ENCODE peak calls at places on chromosomes 11 and 22, in seven cellular contexts. One of them, this sample, is unnamed.

GRCh38 chr11:111935331-111936044 is 1.7 kb upstream of the DIXDC1 start:
- DNase-seq in activated CD4-positive, alpha-beta T cell treated with anti-CD3 and anti-CD28 coated beads for 24 hours: no peak
- DNase-seq in hepatic stellate cell: no peak
- DNase-seq in HS-5: no peak
- DNase-seq in bronchial epithelial cell: no peak
- DNase-seq in foreskin melanocyte: no peak
- DNase-seq in activated T-helper 2 cell treated with anti-CD3 and anti-CD28 coated beads, Interferon-gamma antibody, Interleukin-2, Interleukin-4, amounts not matched to agents 10 μg/mL and 5 μg/mL and 100 μg/mL, durations not matched to agents 14 hours and 24 hours and 36 hours: no peak
- DNase-seq in this sample: no peak

GRCh38 chr11:38498721-38499120 is 1900.7 kb upstream of the RAG2 start:
- DNase-seq in activated CD4-positive, alpha-beta T cell treated with anti-CD3 and anti-CD28 coated beads for 24 hours: no peak
- DNase-seq in foreskin melanocyte: no peak
- DNase-seq in hepatic stellate cell: no peak
- DNase-seq in bronchial epithelial cell: peak
- DNase-seq in activated T-helper 2 cell treated with anti-CD3 and anti-CD28 coated beads, Interferon-gamma antibody, Interleukin-2, Interleukin-4, amounts not matched to agents 10 μg/mL and 5 μg/mL and 100 μg/mL, durations not matched to agents 14 hours and 24 hours and 36 hours: no peak
- DNase-seq in HS-5: no peak
- DNase-seq in this sample: no peak

GRCh38 chr11:1918436-1919315 is 827 bp upstream of the TNNT3 start:
- DNase-seq in hepatic stellate cell: no peak
- DNase-seq in activated CD4-positive, alpha-beta T cell treated with anti-CD3 and anti-CD28 coated beads for 24 hours: no peak
- DNase-seq in HS-5: no peak
- DNase-seq in activated T-helper 2 cell treated with anti-CD3 and anti-CD28 coated beads, Interferon-gamma antibody, Interleukin-2, Interleukin-4, amounts not matched to agents 10 μg/mL and 5 μg/mL and 100 μg/mL, durations not matched to agents 14 hours and 24 hours and 36 hours: no peak
- DNase-seq in bronchial epithelial cell: no peak
- DNase-seq in foreskin melanocyte: no peak
- DNase-seq in this sample: no peak

GRCh38 chr22:19527861-19528417 is 3.7 kb upstream of the CLDN5 start:
- DNase-seq in activated CD4-positive, alpha-beta T cell treated with anti-CD3 and anti-CD28 coated beads for 24 hours: no peak
- DNase-seq in hepatic stellate cell: no peak
- DNase-seq in activated T-helper 2 cell treated with anti-CD3 and anti-CD28 coated beads, Interferon-gamma antibody, Interleukin-2, Interleukin-4, amounts not matched to agents 10 μg/mL and 5 μg/mL and 100 μg/mL, durations not matched to agents 14 hours and 24 hours and 36 hours: no peak
- DNase-seq in foreskin melanocyte: no peak
- DNase-seq in bronchial epithelial cell: peak
- DNase-seq in HS-5: no peak
- DNase-seq in this sample: no peak

GRCh38 chr22:46462726-46463371 is 74.6 kb downstream of the CELSR1 start:
- DNase-seq in hepatic stellate cell: no peak
- DNase-seq in HS-5: peak
- DNase-seq in foreskin melanocyte: no peak
- DNase-seq in bronchial epithelial cell: peak
- DNase-seq in activated T-helper 2 cell treated with anti-CD3 and anti-CD28 coated beads, Interferon-gamma antibody, Interleukin-2, Interleukin-4, amounts not matched to agents 10 μg/mL and 5 μg/mL and 100 μg/mL, durations not matched to agents 14 hours and 24 hours and 36 hours: no peak
- DNase-seq in activated CD4-positive, alpha-beta T cell treated with anti-CD3 and anti-CD28 coated beads for 24 hours: no peak
- DNase-seq in this sample: no peak

GRCh38 chr22:49643998-49644397 is 183.7 kb downstream of the BRD1 start:
- DNase-seq in activated T-helper 2 cell treated with anti-CD3 and anti-CD28 coated beads, Interferon-gamma antibody, Interleukin-2, Interleukin-4, amounts not matched to agents 10 μg/mL and 5 μg/mL and 100 μg/mL, durations not matched to agents 14 hours and 24 hours and 36 hours: no peak
- DNase-seq in activated CD4-positive, alpha-beta T cell treated with anti-CD3 and anti-CD28 coated beads for 24 hours: no peak
- DNase-seq in foreskin melanocyte: no peak
- DNase-seq in bronchial epithelial cell: no peak
- DNase-seq in HS-5: no peak
- DNase-seq in hepatic stellate cell: no peak
- DNase-seq in this sample: no peak

GRCh38 chr11:60370252-60370810 is 8.0 kb upstream of the MS4A7 start:
- DNase-seq in activated CD4-positive, alpha-beta T cell treated with anti-CD3 and anti-CD28 coated beads for 24 hours: no peak
- DNase-seq in foreskin melanocyte: no peak
- DNase-seq in hepatic stellate cell: no peak
- DNase-seq in bronchial epithelial cell: peak
- DNase-seq in activated T-helper 2 cell treated with anti-CD3 and anti-CD28 coated beads, Interferon-gamma antibody, Interleukin-2, Interleukin-4, amounts not matched to agents 10 μg/mL and 5 μg/mL and 100 μg/mL, durations not matched to agents 14 hours and 24 hours and 36 hours: no peak
- DNase-seq in HS-5: no peak
- DNase-seq in this sample: no peak

GRCh38 chr11:95451682-95452081 is 220.7 kb upstream of the SESN3 start:
- DNase-seq in bronchial epithelial cell: peak
- DNase-seq in activated CD4-positive, alpha-beta T cell treated with anti-CD3 and anti-CD28 coated beads for 24 hours: no peak
- DNase-seq in HS-5: peak
- DNase-seq in foreskin melanocyte: no peak
- DNase-seq in hepatic stellate cell: peak
- DNase-seq in activated T-helper 2 cell treated with anti-CD3 and anti-CD28 coated beads, Interferon-gamma antibody, Interleukin-2, Interleukin-4, amounts not matched to agents 10 μg/mL and 5 μg/mL and 100 μg/mL, durations not matched to agents 14 hours and 24 hours and 36 hours: no peak
- DNase-seq in this sample: peak

GRCh38 chr11:104462346-104462745 is 298.4 kb upstream of the PDGFD start:
- DNase-seq in hepatic stellate cell: no peak
- DNase-seq in bronchial epithelial cell: peak
- DNase-seq in HS-5: peak
- DNase-seq in activated T-helper 2 cell treated with anti-CD3 and anti-CD28 coated beads, Interferon-gamma antibody, Interleukin-2, Interleukin-4, amounts not matched to agents 10 μg/mL and 5 μg/mL and 100 μg/mL, durations not matched to agents 14 hours and 24 hours and 36 hours: no peak
- DNase-seq in foreskin melanocyte: no peak
- DNase-seq in activated CD4-positive, alpha-beta T cell treated with anti-CD3 and anti-CD28 coated beads for 24 hours: no peak
- DNase-seq in this sample: no peak

GRCh38 chr11:126340960-126341709 is 14.4 kb upstream of the ST3GAL4 start:
- DNase-seq in bronchial epithelial cell: no peak
- DNase-seq in activated CD4-positive, alpha-beta T cell treated with anti-CD3 and anti-CD28 coated beads for 24 hours: no peak
- DNase-seq in hepatic stellate cell: no peak
- DNase-seq in activated T-helper 2 cell treated with anti-CD3 and anti-CD28 coated beads, Interferon-gamma antibody, Interleukin-2, Interleukin-4, amounts not matched to agents 10 μg/mL and 5 μg/mL and 100 μg/mL, durations not matched to agents 14 hours and 24 hours and 36 hours: no peak
- DNase-seq in foreskin melanocyte: no peak
- DNase-seq in HS-5: no peak
- DNase-seq in this sample: no peak

GRCh38 chr11:103881518-103882070 is 154.8 kb upstream of the DDI1 start:
- DNase-seq in hepatic stellate cell: no peak
- DNase-seq in foreskin melanocyte: no peak
- DNase-seq in activated CD4-positive, alpha-beta T cell treated with anti-CD3 and anti-CD28 coated beads for 24 hours: no peak
- DNase-seq in HS-5: no peak
- DNase-seq in activated T-helper 2 cell treated with anti-CD3 and anti-CD28 coated beads, Interferon-gamma antibody, Interleukin-2, Interleukin-4, amounts not matched to agents 10 μg/mL and 5 μg/mL and 100 μg/mL, durations not matched to agents 14 hours and 24 hours and 36 hours: no peak
- DNase-seq in bronchial epithelial cell: no peak
- DNase-seq in this sample: no peak

GRCh38 chr11:116422976-116423375 is 349.8 kb downstream of the BUD13 start:
- DNase-seq in HS-5: no peak
- DNase-seq in activated CD4-positive, alpha-beta T cell treated with anti-CD3 and anti-CD28 coated beads for 24 hours: no peak
- DNase-seq in bronchial epithelial cell: no peak
- DNase-seq in hepatic stellate cell: no peak
- DNase-seq in activated T-helper 2 cell treated with anti-CD3 and anti-CD28 coated beads, Interferon-gamma antibody, Interleukin-2, Interleukin-4, amounts not matched to agents 10 μg/mL and 5 μg/mL and 100 μg/mL, durations not matched to agents 14 hours and 24 hours and 36 hours: no peak
- DNase-seq in foreskin melanocyte: no peak
- DNase-seq in this sample: peak

GRCh38 chr11:44607987-44608386 is 42.5 kb downstream of the CD82 start:
- DNase-seq in activated T-helper 2 cell treated with anti-CD3 and anti-CD28 coated beads, Interferon-gamma antibody, Interleukin-2, Interleukin-4, amounts not matched to agents 10 μg/mL and 5 μg/mL and 100 μg/mL, durations not matched to agents 14 hours and 24 hours and 36 hours: no peak
- DNase-seq in bronchial epithelial cell: no peak
- DNase-seq in activated CD4-positive, alpha-beta T cell treated with anti-CD3 and anti-CD28 coated beads for 24 hours: no peak
- DNase-seq in HS-5: no peak
- DNase-seq in hepatic stellate cell: peak
- DNase-seq in foreskin melanocyte: no peak
- DNase-seq in this sample: no peak

GRCh38 chr11:134468081-134468668 is 56.1 kb upstream of the B3GAT1 start:
- DNase-seq in activated CD4-positive, alpha-beta T cell treated with anti-CD3 and anti-CD28 coated beads for 24 hours: no peak
- DNase-seq in activated T-helper 2 cell treated with anti-CD3 and anti-CD28 coated beads, Interferon-gamma antibody, Interleukin-2, Interleukin-4, amounts not matched to agents 10 μg/mL and 5 μg/mL and 100 μg/mL, durations not matched to agents 14 hours and 24 hours and 36 hours: no peak
- DNase-seq in foreskin melanocyte: no peak
- DNase-seq in HS-5: no peak
- DNase-seq in bronchial epithelial cell: no peak
- DNase-seq in hepatic stellate cell: no peak
- DNase-seq in this sample: no peak

GRCh38 chr11:84261707-84262106 is 975.5 kb upstream of the CCDC90B start:
- DNase-seq in hepatic stellate cell: no peak
- DNase-seq in bronchial epithelial cell: peak
- DNase-seq in HS-5: no peak
- DNase-seq in activated CD4-positive, alpha-beta T cell treated with anti-CD3 and anti-CD28 coated beads for 24 hours: no peak
- DNase-seq in foreskin melanocyte: peak
- DNase-seq in activated T-helper 2 cell treated with anti-CD3 and anti-CD28 coated beads, Interferon-gamma antibody, Interleukin-2, Interleukin-4, amounts not matched to agents 10 μg/mL and 5 μg/mL and 100 μg/mL, durations not matched to agents 14 hours and 24 hours and 36 hours: no peak
- DNase-seq in this sample: peak

GRCh38 chr11:64787526-64788320 is 9.4 kb upstream of the SF1 start:
- DNase-seq in activated T-helper 2 cell treated with anti-CD3 and anti-CD28 coated beads, Interferon-gamma antibody, Interleukin-2, Interleukin-4, amounts not matched to agents 10 μg/mL and 5 μg/mL and 100 μg/mL, durations not matched to agents 14 hours and 24 hours and 36 hours: peak
- DNase-seq in foreskin melanocyte: no peak
- DNase-seq in bronchial epithelial cell: peak
- DNase-seq in hepatic stellate cell: peak
- DNase-seq in activated CD4-positive, alpha-beta T cell treated with anti-CD3 and anti-CD28 coated beads for 24 hours: no peak
- DNase-seq in HS-5: no peak
- DNase-seq in this sample: peak

GRCh38 chr11:19311306-19312030 is 70.7 kb upstream of the E2F8 start:
- DNase-seq in foreskin melanocyte: peak
- DNase-seq in activated T-helper 2 cell treated with anti-CD3 and anti-CD28 coated beads, Interferon-gamma antibody, Interleukin-2, Interleukin-4, amounts not matched to agents 10 μg/mL and 5 μg/mL and 100 μg/mL, durations not matched to agents 14 hours and 24 hours and 36 hours: peak
- DNase-seq in HS-5: no peak
- DNase-seq in activated CD4-positive, alpha-beta T cell treated with anti-CD3 and anti-CD28 coated beads for 24 hours: peak
- DNase-seq in bronchial epithelial cell: peak
- DNase-seq in hepatic stellate cell: peak
- DNase-seq in this sample: peak

GRCh38 chr11:72927380-72927779 is 113.2 kb downstream of the ATG16L2 start:
- DNase-seq in foreskin melanocyte: no peak
- DNase-seq in HS-5: no peak
- DNase-seq in activated T-helper 2 cell treated with anti-CD3 and anti-CD28 coated beads, Interferon-gamma antibody, Interleukin-2, Interleukin-4, amounts not matched to agents 10 μg/mL and 5 μg/mL and 100 μg/mL, durations not matched to agents 14 hours and 24 hours and 36 hours: no peak
- DNase-seq in activated CD4-positive, alpha-beta T cell treated with anti-CD3 and anti-CD28 coated beads for 24 hours: no peak
- DNase-seq in hepatic stellate cell: no peak
- DNase-seq in bronchial epithelial cell: no peak
- DNase-seq in this sample: no peak

GRCh38 chr11:40166892-40167291 is 1292.6 kb downstream of the LRRC4C start:
- DNase-seq in bronchial epithelial cell: no peak
- DNase-seq in foreskin melanocyte: no peak
- DNase-seq in activated CD4-positive, alpha-beta T cell treated with anti-CD3 and anti-CD28 coated beads for 24 hours: no peak
- DNase-seq in HS-5: no peak
- DNase-seq in hepatic stellate cell: no peak
- DNase-seq in activated T-helper 2 cell treated with anti-CD3 and anti-CD28 coated beads, Interferon-gamma antibody, Interleukin-2, Interleukin-4, amounts not matched to agents 10 μg/mL and 5 μg/mL and 100 μg/mL, durations not matched to agents 14 hours and 24 hours and 36 hours: no peak
- DNase-seq in this sample: no peak

GRCh38 chr11:2791521-2792375 is 92.0 kb upstream of the KCNQ1OT1 start:
- DNase-seq in activated CD4-positive, alpha-beta T cell treated with anti-CD3 and anti-CD28 coated beads for 24 hours: peak
- DNase-seq in bronchial epithelial cell: no peak
- DNase-seq in foreskin melanocyte: no peak
- DNase-seq in hepatic stellate cell: no peak
- DNase-seq in HS-5: no peak
- DNase-seq in activated T-helper 2 cell treated with anti-CD3 and anti-CD28 coated beads, Interferon-gamma antibody, Interleukin-2, Interleukin-4, amounts not matched to agents 10 μg/mL and 5 μg/mL and 100 μg/mL, durations not matched to agents 14 hours and 24 hours and 36 hours: no peak
- DNase-seq in this sample: peak

GRCh38 chr11:109106201-109106906 is 315.6 kb upstream of the C11orf87 start:
- DNase-seq in HS-5: no peak
- DNase-seq in bronchial epithelial cell: no peak
- DNase-seq in activated T-helper 2 cell treated with anti-CD3 and anti-CD28 coated beads, Interferon-gamma antibody, Interleukin-2, Interleukin-4, amounts not matched to agents 10 μg/mL and 5 μg/mL and 100 μg/mL, durations not matched to agents 14 hours and 24 hours and 36 hours: no peak
- DNase-seq in hepatic stellate cell: no peak
- DNase-seq in activated CD4-positive, alpha-beta T cell treated with anti-CD3 and anti-CD28 coated beads for 24 hours: no peak
- DNase-seq in foreskin melanocyte: no peak
- DNase-seq in this sample: no peak

GRCh38 chr11:134050541-134051383 is 18.1 kb upstream of the JAM3 start:
- DNase-seq in activated CD4-positive, alpha-beta T cell treated with anti-CD3 and anti-CD28 coated beads for 24 hours: peak
- DNase-seq in bronchial epithelial cell: no peak
- DNase-seq in hepatic stellate cell: peak
- DNase-seq in HS-5: no peak
- DNase-seq in foreskin melanocyte: no peak
- DNase-seq in activated T-helper 2 cell treated with anti-CD3 and anti-CD28 coated beads, Interferon-gamma antibody, Interleukin-2, Interleukin-4, amounts not matched to agents 10 μg/mL and 5 μg/mL and 100 μg/mL, durations not matched to agents 14 hours and 24 hours and 36 hours: peak
- DNase-seq in this sample: no peak

GRCh38 chr11:96234866-96235441 is 108.0 kb downstream of the MAML2 start:
- DNase-seq in hepatic stellate cell: no peak
- DNase-seq in foreskin melanocyte: no peak
- DNase-seq in HS-5: no peak
- DNase-seq in activated CD4-positive, alpha-beta T cell treated with anti-CD3 and anti-CD28 coated beads for 24 hours: no peak
- DNase-seq in activated T-helper 2 cell treated with anti-CD3 and anti-CD28 coated beads, Interferon-gamma antibody, Interleukin-2, Interleukin-4, amounts not matched to agents 10 μg/mL and 5 μg/mL and 100 μg/mL, durations not matched to agents 14 hours and 24 hours and 36 hours: no peak
- DNase-seq in bronchial epithelial cell: no peak
- DNase-seq in this sample: no peak